ENCODE peak calls at places on chromosomes 6 and 20, in six cellular contexts. O is HFFc6, U is mesendoderm, N is EL, W is AG09319, D is NCI-H345. A is an unnamed sample.

GRCh38 chr6:99282479-99283062 is 66.9 kb downstream of the FAXC start:
- DNase-seq in O (peak; percentile 0), W (no peak), D (peak; percentile 1), N (peak; percentile 15), U (peak; percentile 16), A (peak; percentile 36)

GRCh38 chr20:46770330-46771194 is 61.1 kb downstream of the SLC2A10 start:
- DNase-seq in U (no peak), O (no peak), D (no peak), W (no peak), N (peak; percentile 10), A (no peak)

GRCh38 chr6:107493158-107494057 is 3.5 kb downstream of the SOBP start:
- DNase-seq in O (no peak), W (no peak), D (peak; percentile 45), U (no peak), N (no peak), A (peak; percentile 15)

GRCh38 chr6:121851056-121851455 is 415.6 kb downstream of the GJA1 start:
- DNase-seq in N (no peak), D (no peak), U (peak; percentile 79), O (no peak), W (no peak), A (no peak)

GRCh38 chr20:35963878-35964277 is 4.5 kb upstream of the CNBD2 start:
- DNase-seq in D (no peak), U (no peak), W (no peak), N (no peak), O (no peak), A (no peak)

GRCh38 chr20:46681032-46681854 is 8.0 kb downstream of the TP53RK start:
- DNase-seq in O (peak; percentile 35), U (peak; percentile 82), W (no peak), D (peak; percentile 78), N (peak; percentile 41), A (peak; percentile 78)

GRCh38 chr20:16241911-16242310 is 331.3 kb downstream of the KIF16B start:
- DNase-seq in W (no peak), N (no peak), O (no peak), D (no peak), U (peak; percentile 36), A (no peak)

GRCh38 chr6:164207024-164207423 is 792.5 kb downstream of the QKI start:
- DNase-seq in W (no peak), U (no peak), N (no peak), D (no peak), O (no peak), A (no peak)

GRCh38 chr20:48897298-48898044 is 24.0 kb upstream of the ARFGEF2 start:
- DNase-seq in W (peak; percentile 53), O (peak; percentile 89), U (no peak), D (no peak), N (peak; percentile 87), A (peak; percentile 73)

GRCh38 chr6:32317532-32317931 is 54.2 kb downstream of the TSBP1 start:
- DNase-seq in D (no peak), U (no peak), N (no peak), O (no peak), W (no peak), A (no peak)

GRCh38 chr20:44688053-44688625 is 27.0 kb upstream of the CCN5 start:
- DNase-seq in D (no peak), U (no peak), O (no peak), N (no peak), W (no peak), A (peak; percentile 77)

GRCh38 chr6:139498715-139499114 is 124.3 kb upstream of the CITED2 start:
- DNase-seq in D (no peak), W (no peak), U (peak; percentile 80), O (no peak), N (no peak), A (no peak)

GRCh38 chr6:113762611-113763010 is 94.5 kb upstream of the MARCKS start:
- DNase-seq in N (no peak), U (no peak), W (no peak), D (no peak), O (no peak), A (peak; percentile 41)

GRCh38 chr6:43627008-43627825 is 1.8 kb downstream of the GTPBP2 start:
- DNase-seq in N (peak; percentile 98), D (peak; percentile 49), O (peak; percentile 97), W (peak; percentile 95), U (peak; percentile 51), A (peak; percentile 99)

GRCh38 chr20:63686492-63687321 is 9.7 kb upstream of the TNFRSF6B start:
- DNase-seq in W (peak; percentile 60), U (no peak), O (peak; percentile 77), D (no peak), N (peak; percentile 88), A (peak; percentile 96)

GRCh38 chr6:45969883-45970282 is 45.8 kb downstream of the CLIC5 start:
- DNase-seq in N (no peak), U (no peak), O (no peak), D (no peak), W (no peak), A (no peak)

GRCh38 chr20:25277941-25278521 is 30.1 kb downstream of the PYGB start:
- DNase-seq in N (no peak), D (no peak), W (no peak), U (no peak), O (no peak), A (no peak)

GRCh38 chr20:63565021-63565698 is 8.9 kb downstream of the HELZ2 start:
- DNase-seq in U (no peak), D (no peak), N (no peak), W (no peak), O (no peak), A (no peak)

GRCh38 chr6:13903399-13903798 is 21.4 kb upstream of the RNF182 start:
- DNase-seq in N (no peak), W (no peak), U (no peak), O (no peak), D (no peak), A (no peak)

GRCh38 chr6:4372866-4373265 is 237.5 kb upstream of the ECI2 start:
- DNase-seq in D (no peak), O (no peak), W (no peak), N (peak; percentile 25), U (no peak), A (no peak)

GRCh38 chr6:132354517-132355167 is 46.6 kb downstream of the MOXD1 start:
- DNase-seq in N (peak; percentile 6), U (peak; percentile 61), W (no peak), D (no peak), O (no peak), A (peak; percentile 28)

GRCh38 chr6:167426074-167426473 is 101.2 kb downstream of the TTLL2 start:
- DNase-seq in O (no peak), D (no peak), W (no peak), U (no peak), N (no peak), A (no peak)

GRCh38 chr6:139490482-139490881 is 116.0 kb upstream of the CITED2 start:
- DNase-seq in D (no peak), O (no peak), W (no peak), N (peak; percentile 26), U (no peak), A (no peak)

GRCh38 chr6:169793408-169793807 is 42.0 kb downstream of the ERMARD start:
- DNase-seq in O (no peak), D (peak; percentile 25), U (no peak), N (no peak), W (no peak), A (no peak)

GRCh38 chr6:129212081-129212480 is 329.1 kb downstream of the LAMA2 start:
- DNase-seq in N (peak; percentile 27), U (no peak), D (no peak), O (peak; percentile 58), W (no peak), A (no peak)

GRCh38 chr6:11233936-11234573 is 1.6 kb upstream of the NEDD9 start:
- DNase-seq in D (no peak), U (peak; percentile 62), N (no peak), W (no peak), O (no peak), A (no peak)

GRCh38 chr6:149157126-149157525 is 160.4 kb upstream of the TAB2 start:
- DNase-seq in O (no peak), W (no peak), U (no peak), N (no peak), D (no peak), A (no peak)

A was measured in dermis blood vessel endothelial cell.